ENCODE peak calls at places on chromosomes 7 and 10, in six cellular contexts. One of them, this sample, is unnamed.

GRCh38 chr7:16982640-16983103 is 100.9 kb upstream of the AGR3 start:
- DNase-seq in cardiac fibroblast: peak
- DNase-seq in progenitor cell of endocrine pancreas: no peak
- DNase-seq in ovary: no peak
- DNase-seq in PC-9: peak
- DNase-seq in endodermal cell: no peak
- DNase-seq in this sample: no peak

GRCh38 chr7:66629222-66629658 is 559 bp downstream of the KCTD7 start:
- DNase-seq in cardiac fibroblast: no peak
- DNase-seq in progenitor cell of endocrine pancreas: peak
- DNase-seq in ovary: no peak
- DNase-seq in PC-9: no peak
- DNase-seq in endodermal cell: no peak
- DNase-seq in this sample: no peak

GRCh38 chr10:75209325-75210192 is 1.0 kb upstream of the VDAC2 start:
- DNase-seq in cardiac fibroblast: peak
- DNase-seq in progenitor cell of endocrine pancreas: no peak
- DNase-seq in ovary: peak
- DNase-seq in PC-9: no peak
- DNase-seq in endodermal cell: peak
- DNase-seq in this sample: peak

GRCh38 chr10:75399461-75400162 is 2.0 kb downstream of the ZNF503 start:
- DNase-seq in cardiac fibroblast: peak
- DNase-seq in progenitor cell of endocrine pancreas: peak
- DNase-seq in ovary: peak
- DNase-seq in PC-9: peak
- DNase-seq in endodermal cell: peak
- DNase-seq in this sample: peak

GRCh38 chr10:17872191-17873091 is 63.3 kb downstream of the MRC1 start:
- DNase-seq in cardiac fibroblast: peak
- DNase-seq in progenitor cell of endocrine pancreas: no peak
- DNase-seq in ovary: no peak
- DNase-seq in PC-9: peak
- DNase-seq in endodermal cell: peak
- DNase-seq in this sample: no peak

GRCh38 chr10:74957199-74958084 is 131.0 kb downstream of the KAT6B start:
- DNase-seq in cardiac fibroblast: no peak
- DNase-seq in progenitor cell of endocrine pancreas: no peak
- DNase-seq in ovary: no peak
- DNase-seq in PC-9: no peak
- DNase-seq in endodermal cell: no peak
- DNase-seq in this sample: no peak

GRCh38 chr7:32887395-32887794 is 4.2 kb downstream of the KBTBD2 start:
- DNase-seq in cardiac fibroblast: no peak
- DNase-seq in progenitor cell of endocrine pancreas: no peak
- DNase-seq in ovary: no peak
- DNase-seq in PC-9: no peak
- DNase-seq in endodermal cell: no peak
- DNase-seq in this sample: no peak

GRCh38 chr7:12221414-12221813 is 10.3 kb downstream of the TMEM106B start:
- DNase-seq in cardiac fibroblast: no peak
- DNase-seq in progenitor cell of endocrine pancreas: no peak
- DNase-seq in ovary: no peak
- DNase-seq in PC-9: no peak
- DNase-seq in endodermal cell: no peak
- DNase-seq in this sample: no peak

GRCh38 chr10:26938578-26938977 is 77.8 kb upstream of the ABI1 start:
- DNase-seq in cardiac fibroblast: no peak
- DNase-seq in progenitor cell of endocrine pancreas: no peak
- DNase-seq in ovary: no peak
- DNase-seq in PC-9: no peak
- DNase-seq in endodermal cell: peak
- DNase-seq in this sample: no peak

GRCh38 chr10:36725581-36726520 is 399.5 kb upstream of the ANKRD30A start:
- DNase-seq in cardiac fibroblast: peak
- DNase-seq in progenitor cell of endocrine pancreas: peak
- DNase-seq in ovary: no peak
- DNase-seq in PC-9: peak
- DNase-seq in endodermal cell: peak
- DNase-seq in this sample: no peak

GRCh38 chr7:102393467-102393866 is 2.7 kb upstream of the PRKRIP1 start:
- DNase-seq in cardiac fibroblast: no peak
- DNase-seq in progenitor cell of endocrine pancreas: no peak
- DNase-seq in ovary: no peak
- DNase-seq in PC-9: peak
- DNase-seq in endodermal cell: no peak
- DNase-seq in this sample: no peak

GRCh38 chr10:105545101-105545500 is 904.0 kb downstream of the SORCS3 start:
- DNase-seq in cardiac fibroblast: no peak
- DNase-seq in progenitor cell of endocrine pancreas: no peak
- DNase-seq in ovary: no peak
- DNase-seq in PC-9: no peak
- DNase-seq in endodermal cell: no peak
- DNase-seq in this sample: no peak

GRCh38 chr7:22821702-22822485 is 755 bp downstream of the TOMM7 start:
- DNase-seq in cardiac fibroblast: peak
- DNase-seq in progenitor cell of endocrine pancreas: no peak
- DNase-seq in ovary: no peak
- DNase-seq in PC-9: peak
- DNase-seq in endodermal cell: peak
- DNase-seq in this sample: no peak

GRCh38 chr7:105672820-105673219 is 91.5 kb upstream of the EFCAB10 start:
- DNase-seq in cardiac fibroblast: no peak
- DNase-seq in progenitor cell of endocrine pancreas: no peak
- DNase-seq in ovary: no peak
- DNase-seq in PC-9: no peak
- DNase-seq in endodermal cell: peak
- DNase-seq in this sample: no peak

GRCh38 chr10:30724296-30724695 is 94.7 kb upstream of the LYZL2 start:
- DNase-seq in cardiac fibroblast: peak
- DNase-seq in progenitor cell of endocrine pancreas: no peak
- DNase-seq in ovary: no peak
- DNase-seq in PC-9: no peak
- DNase-seq in endodermal cell: no peak
- DNase-seq in this sample: no peak

GRCh38 chr10:70267161-70267933 is 16.5 kb downstream of the NPFFR1 start:
- DNase-seq in cardiac fibroblast: peak
- DNase-seq in progenitor cell of endocrine pancreas: no peak
- DNase-seq in ovary: no peak
- DNase-seq in PC-9: peak
- DNase-seq in endodermal cell: peak
- DNase-seq in this sample: no peak

GRCh38 chr10:38032881-38033280 is 22.4 kb downstream of the ZNF33A start:
- DNase-seq in cardiac fibroblast: peak
- DNase-seq in progenitor cell of endocrine pancreas: no peak
- DNase-seq in ovary: no peak
- DNase-seq in PC-9: no peak
- DNase-seq in endodermal cell: no peak
- DNase-seq in this sample: no peak

GRCh38 chr7:74655324-74655723 is 2.2 kb upstream of the GTF2I start:
- DNase-seq in cardiac fibroblast: no peak
- DNase-seq in progenitor cell of endocrine pancreas: no peak
- DNase-seq in ovary: no peak
- DNase-seq in PC-9: no peak
- DNase-seq in endodermal cell: no peak
- DNase-seq in this sample: no peak

GRCh38 chr10:22623624-22624263 is 90.6 kb downstream of the PIP4K2A start:
- DNase-seq in cardiac fibroblast: no peak
- DNase-seq in progenitor cell of endocrine pancreas: no peak
- DNase-seq in ovary: no peak
- DNase-seq in PC-9: no peak
- DNase-seq in endodermal cell: no peak
- DNase-seq in this sample: no peak

DNA sequence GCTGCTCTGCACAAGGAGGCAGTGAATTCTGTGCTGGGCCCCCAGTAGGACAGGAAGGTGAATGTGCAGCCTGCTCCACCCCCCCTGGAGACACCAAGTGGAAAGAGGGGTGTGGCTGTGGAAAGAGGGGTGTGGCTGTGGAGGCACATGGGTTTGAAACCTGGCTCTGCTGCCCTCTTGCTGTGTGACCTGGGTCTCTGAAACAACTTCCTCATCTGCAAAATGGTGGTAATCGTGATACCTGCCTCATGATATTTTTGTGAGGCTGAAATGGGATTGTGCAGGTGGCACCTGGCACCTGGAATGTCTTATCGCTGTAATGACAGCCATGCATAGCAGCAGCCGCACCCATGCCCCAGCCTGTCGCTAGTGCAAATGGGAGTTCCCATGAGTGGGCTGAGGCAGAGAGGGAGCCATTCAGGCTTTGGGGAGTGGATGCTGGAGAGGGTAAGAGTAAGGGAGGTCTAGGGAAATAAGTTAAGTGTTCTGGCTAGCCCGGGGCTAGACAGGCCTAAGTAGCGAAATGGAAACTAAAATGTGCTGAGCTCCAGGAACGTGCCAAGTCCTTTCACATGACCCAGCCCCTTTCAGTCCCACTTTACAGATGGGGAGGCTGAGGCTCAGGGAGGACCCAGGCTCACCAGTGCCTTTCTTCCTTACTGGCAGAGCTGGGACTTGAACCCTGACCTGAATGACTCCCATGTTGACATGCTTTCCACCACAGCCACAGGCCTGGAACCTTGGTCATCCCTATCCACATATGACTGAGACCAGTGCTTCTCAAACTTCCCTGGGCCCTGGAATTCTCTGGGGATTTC is 35.0 kb downstream of the C10orf105 start:
- DNase-seq in cardiac fibroblast: no peak
- DNase-seq in progenitor cell of endocrine pancreas: no peak
- DNase-seq in ovary: no peak
- DNase-seq in PC-9: no peak
- DNase-seq in endodermal cell: peak
- DNase-seq in this sample: no peak
- TF ChIP-seq CTCF in cardiac fibroblast: no peak
- TF ChIP-seq CTCF in progenitor cell of endocrine pancreas: no peak
- TF ChIP-seq CTCF in ovary: no peak
- TF ChIP-seq CTCF in PC-9: no peak
- TF ChIP-seq CTCF in endodermal cell: peak
- TF ChIP-seq CTCF in this sample: no peak

DNA sequence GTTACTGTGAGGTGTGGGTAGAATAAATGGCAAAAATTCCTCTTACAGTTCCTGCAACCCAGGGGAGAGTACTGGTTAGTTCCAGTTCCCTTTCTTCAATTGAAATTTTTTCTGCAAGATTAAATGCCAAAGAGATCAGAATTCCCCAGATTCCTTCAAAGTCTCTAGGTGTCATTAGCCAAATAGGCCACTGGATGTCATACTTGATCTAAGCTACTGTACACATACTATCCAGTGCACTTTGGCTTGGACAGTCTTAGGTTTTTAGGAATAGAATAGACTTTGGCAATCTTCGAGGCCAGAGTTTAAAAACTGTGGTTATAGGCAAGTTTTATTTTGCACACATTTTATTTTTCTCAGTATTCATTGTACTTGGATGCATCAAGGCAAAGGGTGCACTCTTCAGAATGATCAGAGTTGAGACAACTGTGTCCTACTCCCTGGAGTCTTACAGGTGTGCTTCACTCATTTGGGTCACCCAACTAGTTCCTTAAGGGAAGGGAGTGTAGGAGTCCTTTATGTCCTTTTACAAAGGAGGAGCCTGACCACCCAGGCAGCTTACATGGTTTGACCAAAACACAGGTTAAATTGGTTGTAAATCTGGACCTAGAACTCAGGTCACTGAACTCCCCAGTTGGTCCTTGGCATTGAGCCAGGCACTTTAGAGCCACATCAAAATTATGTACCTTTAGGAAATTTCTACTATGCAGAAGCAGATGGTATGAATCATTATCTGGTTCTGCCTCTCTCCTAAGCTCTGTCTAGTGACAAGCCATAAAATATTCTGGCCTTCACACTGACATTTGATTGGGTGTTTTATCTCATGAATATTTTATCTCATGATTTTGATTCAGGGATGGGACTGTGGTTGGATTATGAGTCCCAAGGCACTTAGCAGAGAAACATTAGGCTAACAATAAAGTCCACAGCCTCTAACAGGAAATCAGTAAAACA is 49.5 kb downstream of the ASAH2B start:
- DNase-seq in cardiac fibroblast: peak
- DNase-seq in progenitor cell of endocrine pancreas: no peak
- DNase-seq in ovary: no peak
- DNase-seq in PC-9: no peak
- DNase-seq in endodermal cell: no peak
- DNase-seq in this sample: no peak
- TF ChIP-seq CTCF in cardiac fibroblast: peak
- TF ChIP-seq CTCF in progenitor cell of endocrine pancreas: peak
- TF ChIP-seq CTCF in ovary: no peak
- TF ChIP-seq CTCF in PC-9: peak
- TF ChIP-seq CTCF in endodermal cell: peak
- TF ChIP-seq CTCF in this sample: peak

GRCh38 chr7:93804726-93805125 is 85.8 kb downstream of the TFPI2 start:
- DNase-seq in cardiac fibroblast: no peak
- DNase-seq in progenitor cell of endocrine pancreas: no peak
- DNase-seq in ovary: no peak
- DNase-seq in PC-9: no peak
- DNase-seq in endodermal cell: no peak
- DNase-seq in this sample: no peak

DNA sequence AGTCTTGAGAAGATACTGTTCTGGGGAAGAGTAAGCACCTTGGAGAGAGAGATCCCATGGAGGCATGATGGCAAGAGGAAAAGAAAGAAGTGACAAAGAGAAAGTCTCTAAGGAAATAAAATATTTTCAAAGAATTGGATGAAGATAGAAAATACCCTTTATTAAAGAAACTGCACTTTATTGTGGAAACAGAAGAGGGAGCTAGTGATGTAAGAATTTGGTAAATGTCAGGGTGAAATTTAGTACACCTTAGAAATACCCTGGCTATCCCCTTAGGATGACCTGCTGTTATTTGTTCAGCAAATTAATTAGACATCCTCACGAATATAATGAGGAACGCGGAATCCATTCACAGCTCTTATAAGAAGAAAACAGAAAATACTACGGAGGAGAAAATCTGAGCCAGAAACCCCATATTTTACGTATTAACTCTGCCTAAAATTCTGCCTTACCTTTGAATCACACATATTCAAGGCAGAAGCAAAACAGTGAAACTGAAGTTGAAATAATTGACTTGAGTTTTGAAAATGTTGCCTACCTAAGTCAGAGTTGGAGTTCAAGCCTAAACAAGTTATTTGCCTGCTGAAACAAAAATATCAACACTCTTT is 90.7 kb downstream of the TFPI2 start:
- DNase-seq in cardiac fibroblast: peak
- DNase-seq in progenitor cell of endocrine pancreas: no peak
- DNase-seq in ovary: no peak
- DNase-seq in PC-9: no peak
- DNase-seq in endodermal cell: no peak
- DNase-seq in this sample: no peak
- TF ChIP-seq CTCF in cardiac fibroblast: peak
- TF ChIP-seq CTCF in progenitor cell of endocrine pancreas: peak
- TF ChIP-seq CTCF in ovary: peak
- TF ChIP-seq CTCF in PC-9: peak
- TF ChIP-seq CTCF in endodermal cell: peak
- TF ChIP-seq CTCF in this sample: peak

GRCh38 chr7:49245062-49245461 is 320.7 kb downstream of the CDC14C start:
- DNase-seq in cardiac fibroblast: no peak
- DNase-seq in progenitor cell of endocrine pancreas: no peak
- DNase-seq in ovary: no peak
- DNase-seq in PC-9: no peak
- DNase-seq in endodermal cell: peak
- DNase-seq in this sample: no peak

GRCh38 chr7:49247759-49248158 is 323.4 kb downstream of the CDC14C start:
- DNase-seq in cardiac fibroblast: no peak
- DNase-seq in progenitor cell of endocrine pancreas: no peak
- DNase-seq in ovary: no peak
- DNase-seq in PC-9: no peak
- DNase-seq in endodermal cell: no peak
- DNase-seq in this sample: no peak

GRCh38 chr7:49244543-49244942 is 320.2 kb downstream of the CDC14C start:
- DNase-seq in cardiac fibroblast: no peak
- DNase-seq in progenitor cell of endocrine pancreas: no peak
- DNase-seq in ovary: no peak
- DNase-seq in PC-9: no peak
- DNase-seq in endodermal cell: peak
- DNase-seq in this sample: no peak

GRCh38 chr7:49243521-49243920 is 319.2 kb downstream of the CDC14C start:
- DNase-seq in cardiac fibroblast: no peak
- DNase-seq in progenitor cell of endocrine pancreas: no peak
- DNase-seq in ovary: no peak
- DNase-seq in PC-9: no peak
- DNase-seq in endodermal cell: no peak
- DNase-seq in this sample: no peak
- TF ChIP-seq CTCF in cardiac fibroblast: no peak
- TF ChIP-seq CTCF in progenitor cell of endocrine pancreas: peak
- TF ChIP-seq CTCF in ovary: no peak
- TF ChIP-seq CTCF in PC-9: peak
- TF ChIP-seq CTCF in endodermal cell: peak
- TF ChIP-seq CTCF in this sample: no peak